ENCODE peak calls at places on chromosomes 7 and 10, in eight cellular contexts. B is activated CD8-positive, alpha-beta memory T cell treated with anti-CD3 and anti-CD28 coated beads for 48 hours; Y is fibroblast of pulmonary artery; W is EL; R is GF-D8; M is NCI-H1105 treated with DMSO at 0.1 percent for 48 hours; F is NCI-H748 treated with DMSO at 0.1 percent for 48 hours; K is iris pigment epithelial cell. J is an unnamed sample.
A peak's percentile ranks its signal among the peaks of the same experiment; 100 is the strongest.

GRCh38 chr7:76089865-76090495 is 42.1 kb downstream of the MDH2 start:
- DNase-seq in W (no peak), M (no peak), K (no peak), Y (no peak), R (no peak), B (no peak), F (no peak), J (no peak)

GRCh38 chr7:37853468-37853867 is 5.1 kb downstream of the NME8 start:
- DNase-seq in M (peak; percentile 6), K (peak; percentile 2), F (no peak), R (no peak), Y (peak; percentile 1), B (no peak), W (no peak), J (peak; percentile 11)

GRCh38 chr7:1219516-1219915 is 13.2 kb upstream of the UNCX start:
- DNase-seq in B (no peak), F (no peak), M (no peak), Y (no peak), K (no peak), W (no peak), R (no peak), J (peak; percentile 20)

GRCh38 chr7:70707823-70708243 is 424.1 kb upstream of the GALNT17 start:
- DNase-seq in K (no peak), B (no peak), R (no peak), F (no peak), M (no peak), W (no peak), Y (no peak), J (no peak)

GRCh38 chr10:43122096-43122495 is 16.1 kb upstream of the CSGALNACT2 start:
- DNase-seq in K (no peak), R (no peak), B (no peak), F (no peak), M (no peak), Y (no peak), W (no peak), J (no peak)

GRCh38 chr10:101095550-101096213 is 33.9 kb downstream of the KAZALD1 start:
- DNase-seq in F (peak; percentile 13), W (peak; percentile 70), B (peak; percentile 58), K (peak; percentile 38), Y (peak; percentile 64), R (no peak), M (peak; percentile 34), J (peak; percentile 31)

GRCh38 chr10:58642283-58642682 is 129.6 kb downstream of the BICC1 start:
- DNase-seq in B (no peak), R (no peak), K (peak; percentile 31), W (peak; percentile 76), F (no peak), M (no peak), Y (peak; percentile 64), J (no peak)

GRCh38 chr7:30596043-30596641 is 1.5 kb downstream of the GARS1 start:
- DNase-seq in F (peak; percentile 38), M (peak; percentile 38), K (peak; percentile 49), Y (peak; percentile 46), W (peak; percentile 45), B (no peak), R (peak; percentile 52), J (peak; percentile 30)

GRCh38 chr7:99392046-99392445 is 16.4 kb downstream of the PDAP1 start:
- DNase-seq in Y (no peak), K (no peak), B (no peak), F (no peak), M (no peak), R (no peak), W (no peak), J (no peak)

GRCh38 chr7:100407285-100408180 is 21.0 kb downstream of the ZCWPW1 start:
- DNase-seq in B (no peak), Y (peak; percentile 87), W (peak; percentile 79), M (peak; percentile 48), R (no peak), K (peak; percentile 84), F (peak; percentile 29), J (peak; percentile 53)

GRCh38 chr7:157612664-157613561 is 276.1 kb downstream of the DNAJB6 start:
- DNase-seq in K (peak; percentile 16), W (no peak), Y (no peak), M (no peak), F (no peak), R (peak; percentile 60), B (peak; percentile 32), J (peak; percentile 34)

GRCh38 chr10:48671914-48672595 is 12.6 kb upstream of the WDFY4 start:
- DNase-seq in R (no peak), F (no peak), K (no peak), W (no peak), M (no peak), B (no peak), Y (no peak), J (no peak)

GRCh38 chr10:34150103-34150502 is 665.0 kb downstream of the PARD3 start:
- DNase-seq in B (no peak), R (no peak), K (no peak), F (no peak), W (no peak), Y (no peak), M (no peak), J (no peak)

GRCh38 chr7:135232720-135233119 is 918 bp upstream of the STRA8 start:
- DNase-seq in K (no peak), W (no peak), R (no peak), Y (no peak), M (no peak), F (no peak), B (no peak), J (no peak)

GRCh38 chr10:77673086-77673485 is 35.5 kb upstream of the KCNMA1 start:
- DNase-seq in R (no peak), B (no peak), K (peak; percentile 21), F (no peak), Y (no peak), W (peak; percentile 74), M (no peak), J (no peak)

GRCh38 chr7:11951909-11952308 is 119.9 kb upstream of the THSD7A start:
- DNase-seq in R (no peak), W (no peak), B (no peak), Y (no peak), M (no peak), K (peak; percentile 39), F (no peak), J (no peak)

GRCh38 chr7:75850222-75850621 is 28.6 kb upstream of the RHBDD2 start:
- DNase-seq in F (no peak), B (no peak), W (no peak), M (no peak), Y (no peak), K (no peak), R (peak; percentile 96), J (no peak)

GRCh38 chr7:4706384-4707032 is 24.4 kb downstream of the FOXK1 start:
- DNase-seq in F (no peak), B (no peak), W (peak; percentile 58), K (peak; percentile 59), R (no peak), M (no peak), Y (peak; percentile 35), J (no peak)

GRCh38 chr10:119502214-119502613 is 40.3 kb downstream of the RGS10 start:
- DNase-seq in F (no peak), K (no peak), M (no peak), R (no peak), Y (no peak), W (no peak), B (no peak), J (peak; percentile 59)

GRCh38 chr7:84701524-84702306 is 485.1 kb downstream of the SEMA3D start:
- DNase-seq in F (no peak), K (peak; percentile 98), M (no peak), R (no peak), B (no peak), W (peak; percentile 97), Y (peak; percentile 93), J (no peak)

GRCh38 chr10:101617102-101617823 is 29.1 kb downstream of the DPCD start:
- DNase-seq in M (no peak), B (no peak), K (peak; percentile 8), Y (no peak), W (no peak), F (no peak), R (no peak), J (no peak)